ENCODE peak calls at places on chromosomes 7 and 10, in four cellular contexts. R is transverse colon, E is suprapubic skin, I is prostate gland. V is an unnamed sample.

GRCh38 chr7:149753370-149754233 is 19.8 kb downstream of the ZNF467 start:
- DNase-seq in R (peak; percentile 33), E (no peak), I (no peak), V (no peak)

GRCh38 chr10:124668517-124669051 is 75.6 kb downstream of the FAM53B start:
- DNase-seq in R (no peak), E (no peak), I (no peak), V (no peak)

GRCh38 chr10:23656735-23657134 is 217.9 kb downstream of the OTUD1 start:
- DNase-seq in R (no peak), E (no peak), I (no peak), V (no peak)

GRCh38 chr7:44986218-44987053 is 7.6 kb upstream of the MYO1G start:
- DNase-seq in R (peak; percentile 96), E (peak; percentile 96), I (peak; percentile 88), V (peak; percentile 100)

GRCh38 chr10:102775201-102775972 is 31.6 kb downstream of the WBP1L start:
- DNase-seq in R (peak; percentile 21), E (no peak), I (peak; percentile 83), V (no peak)

GRCh38 chr10:132845041-132845551 is 59.1 kb upstream of the NKX6-2 start:
- DNase-seq in R (no peak), E (peak; percentile 63), I (no peak), V (peak; percentile 63)

GRCh38 chr10:92656266-92656961 is 33.3 kb upstream of the HHEX start:
- DNase-seq in R (no peak), E (no peak), I (no peak), V (no peak)

GRCh38 chr7:46003896-46004875 is 83.1 kb upstream of the IGFBP3 start:
- DNase-seq in R (no peak), E (no peak), I (no peak), V (no peak)

GRCh38 chr7:44284216-44284615 is 41.2 kb downstream of the CAMK2B start:
- DNase-seq in R (peak; percentile 4), E (peak; percentile 69), I (no peak), V (peak; percentile 15)

GRCh38 chr7:36055207-36055606 is 97.8 kb upstream of the EEPD1 start:
- DNase-seq in R (no peak), E (no peak), I (no peak), V (no peak)

GRCh38 chr7:148304456-148304855 is 286.1 kb upstream of the C7orf33 start:
- DNase-seq in R (peak; percentile 21), E (no peak), I (no peak), V (no peak)

GRCh38 chr10:103884681-103885139 is 29.3 kb upstream of the SH3PXD2A start:
- DNase-seq in R (peak; percentile 30), E (no peak), I (peak; percentile 30), V (no peak)

GRCh38 chr10:59905735-59906416 is 480 bp downstream of the CCDC6 start:
- DNase-seq in R (peak; percentile 19), E (no peak), I (no peak), V (peak; percentile 84)

GRCh38 chr10:78215645-78216044 is 182.0 kb downstream of the RPS24 start:
- DNase-seq in R (peak; percentile 65), E (peak; percentile 85), I (peak; percentile 11), V (no peak)

GRCh38 chr7:158782638-158783490 is 46.4 kb downstream of the ESYT2 start:
- DNase-seq in R (peak; percentile 41), E (no peak), I (no peak), V (peak; percentile 66)

GRCh38 chr7:25897261-25897782 is 254.7 kb upstream of the NFE2L3 start:
- DNase-seq in R (no peak), E (no peak), I (no peak), V (no peak)

GRCh38 chr10:62726142-62726541 is 78.4 kb upstream of the ADO start:
- DNase-seq in R (no peak), E (no peak), I (no peak), V (no peak)
- TF ChIP-seq POLR2AphosphoS5 in R (no peak), E (no peak), I (no peak), V (no peak)

GRCh38 chr10:43402176-43402575 is 6.8 kb downstream of the HNRNPF start:
- DNase-seq in R (no peak), E (no peak), I (no peak), V (no peak)

GRCh38 chr10:43403911-43404674 is 4.9 kb downstream of the HNRNPF start:
- DNase-seq in R (no peak), E (no peak), I (no peak), V (no peak)

GRCh38 chr10:43401627-43402026 is 7.4 kb downstream of the HNRNPF start:
- DNase-seq in R (no peak), E (no peak), I (no peak), V (no peak)

GRCh38 chr10:43404675-43405221 is 4.2 kb downstream of the HNRNPF start:
- DNase-seq in R (no peak), E (no peak), I (no peak), V (no peak)

DNA sequence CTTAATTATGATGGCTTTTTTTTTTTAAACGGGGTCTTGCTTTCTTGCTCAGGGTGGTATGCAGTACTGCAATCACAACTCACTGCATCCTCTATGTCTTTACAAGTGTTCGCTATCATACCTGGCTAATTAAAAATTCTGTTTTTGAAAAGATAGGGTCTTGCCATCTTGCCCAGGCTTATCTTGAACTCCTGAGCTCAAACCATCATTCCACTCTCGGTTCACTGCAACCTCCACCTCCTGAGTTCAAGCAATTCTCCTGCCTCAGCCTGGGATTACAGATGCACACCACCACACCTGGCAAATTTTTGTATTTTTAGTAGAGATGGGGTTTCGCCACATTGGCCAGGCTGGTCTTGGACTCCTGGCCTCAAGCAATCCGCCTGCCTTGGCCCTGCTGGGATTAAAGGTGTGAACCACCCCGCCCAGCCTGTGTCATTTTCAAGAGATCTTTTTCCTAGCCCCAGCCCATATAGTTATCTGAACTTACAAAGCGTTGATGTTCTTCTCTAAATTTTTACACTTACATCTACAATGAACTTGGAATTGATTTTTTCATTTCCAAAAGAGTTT is 6.0 kb downstream of the HNRNPF start:
- DNase-seq in R (peak; percentile 51), E (no peak), I (no peak), V (no peak)
- H3K4me1 ChIP-seq in R (peaks cover 34% of the 10 kb centered on the region), E (peaks cover 81% of the 10 kb centered on the region), I (peaks cover 8% of the 10 kb centered on the region), V (peaks cover 79% of the 10 kb centered on the region)

GRCh38 chr10:11328264-11329054 is 283.0 kb downstream of the USP6NL start:
- DNase-seq in R (no peak), E (no peak), I (no peak), V (peak; percentile 33)
- TF ChIP-seq POLR2AphosphoS5 in R (no peak), E (peak; percentile 25), I (no peak), V (no peak)

GRCh38 chr7:155361947-155362346 is 64.3 kb downstream of the INSIG1 start:
- DNase-seq in R (no peak), E (peak; percentile 35), I (no peak), V (no peak)
- H3K4me1 ChIP-seq in R (no peaks in the 10 kb centered on the region), E (no peaks in the 10 kb centered on the region), I (no peaks in the 10 kb centered on the region), V (no peaks in the 10 kb centered on the region)

DNA sequence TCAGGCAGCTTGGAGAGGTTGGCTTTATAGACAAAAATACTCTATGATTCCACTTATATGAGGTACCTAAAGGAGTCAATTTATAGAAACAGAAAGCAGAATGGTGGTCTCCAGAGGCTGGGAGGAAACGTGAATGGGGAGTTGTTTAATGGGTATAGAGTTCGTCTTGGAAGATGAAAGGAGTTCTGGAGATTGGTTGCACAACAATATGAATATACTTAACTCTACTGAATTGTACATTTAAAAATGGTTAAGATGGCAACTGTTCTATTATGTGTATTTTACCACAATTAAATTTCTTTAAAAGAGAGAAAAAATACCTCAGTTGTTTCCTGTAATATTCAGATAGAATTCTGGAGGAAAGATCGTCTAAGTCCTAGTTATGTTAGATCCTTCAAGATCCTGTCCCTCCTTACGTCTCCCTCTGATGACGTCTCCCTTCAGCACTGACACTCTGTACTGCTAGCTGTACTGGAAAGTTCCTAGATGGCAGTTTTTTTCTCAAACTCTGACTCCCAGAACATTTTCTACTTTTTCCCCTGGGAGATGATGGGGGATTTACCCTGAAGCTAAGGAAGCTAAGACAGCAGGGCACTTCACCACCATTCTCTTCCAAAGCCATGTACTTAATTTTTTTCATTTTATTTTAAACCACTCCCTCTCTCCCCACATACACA is 53.2 kb upstream of the CAV2 start:
- DNase-seq in R (no peak), E (no peak), I (no peak), V (no peak)
- TF ChIP-seq POLR2AphosphoS5 in R (no peak), E (no peak), I (no peak), V (no peak)